ENCODE peak calls at places on chromosomes 3 and 15, in six cellular contexts. T is psoas muscle; V is Ammon's horn; H is AG09319; E is MM.1S; Z is CD4-positive, CD25-positive, alpha-beta regulatory T cell. C is an unnamed sample.

GRCh38 chr3:72523409-72524172 is 324.7 kb downstream of the SHQ1 start:
- DNase-seq in T (peak; percentile 16), V (peak; percentile 80), H (no peak), E (no peak), Z (no peak), C (no peak)

GRCh38 chr3:127783166-127783565 is 39.1 kb downstream of the MGLL start:
- DNase-seq in T (no peak), V (no peak), H (no peak), E (no peak), Z (no peak), C (no peak)

GRCh38 chr3:168002786-168003368 is 92.8 kb downstream of the GOLIM4 start:
- DNase-seq in T (no peak), V (no peak), H (no peak), E (no peak), Z (no peak), C (no peak)

GRCh38 chr15:101294731-101295606 is at the start of gene SNRPA1:
- DNase-seq in T (peak; percentile 99), V (peak; percentile 92), H (peak; percentile 86), E (peak; percentile 98), Z (peak; percentile 96), C (peak; percentile 79)

GRCh38 chr3:136839556-136839931 is 20.6 kb downstream of the SLC35G2 start:
- DNase-seq in T (no peak), V (no peak), H (no peak), E (no peak), Z (no peak), C (no peak)

GRCh38 chr15:25501828-25502446 is 63.1 kb upstream of the UBE3A start:
- DNase-seq in T (no peak), V (peak; percentile 54), H (no peak), E (peak; percentile 48), Z (peak; percentile 12), C (no peak)

GRCh38 chr3:195209083-195209835 is 61.7 kb downstream of the XXYLT1 start:
- DNase-seq in T (peak; percentile 53), V (no peak), H (no peak), E (no peak), Z (no peak), C (no peak)

GRCh38 chr3:130354430-130354829 is 9.0 kb downstream of the COL6A5 start:
- DNase-seq in T (no peak), V (no peak), H (no peak), E (no peak), Z (no peak), C (no peak)

GRCh38 chr3:38108649-38109579 is 28.0 kb downstream of the ACAA1 start:
- DNase-seq in T (no peak), V (no peak), H (no peak), E (no peak), Z (no peak), C (no peak)

GRCh38 chr3:38000242-38000916 is 9.8 kb downstream of the VILL start:
- DNase-seq in T (no peak), V (no peak), H (no peak), E (no peak), Z (no peak), C (no peak)

GRCh38 chr3:180306691-180307090 is 270.0 kb upstream of the PEX5L start:
- DNase-seq in T (no peak), V (peak; percentile 24), H (no peak), E (no peak), Z (no peak), C (no peak)

GRCh38 chr3:76685858-76686257 is 354.0 kb upstream of the ROBO2 start:
- DNase-seq in T (no peak), V (no peak), H (no peak), E (no peak), Z (no peak), C (no peak)

GRCh38 chr3:143252931-143253330 is 133.4 kb downstream of the CHST2 start:
- DNase-seq in T (no peak), V (peak; percentile 36), H (no peak), E (no peak), Z (no peak), C (no peak)

GRCh38 chr3:30578479-30578878 is 27.9 kb upstream of the TGFBR2 start:
- DNase-seq in T (peak; percentile 49), V (peak; percentile 48), H (peak; percentile 50), E (peak; percentile 14), Z (no peak), C (peak; percentile 18)

GRCh38 chr3:186694288-186695032 is 22.7 kb upstream of the KNG1 start:
- DNase-seq in T (no peak), V (no peak), H (no peak), E (no peak), Z (no peak), C (no peak)

GRCh38 chr3:81545572-81545971 is 215.9 kb downstream of the GBE1 start:
- DNase-seq in T (no peak), V (no peak), H (no peak), E (no peak), Z (no peak), C (no peak)

GRCh38 chr3:30518201-30518864 is 88.1 kb upstream of the TGFBR2 start:
- DNase-seq in T (no peak), V (no peak), H (no peak), E (no peak), Z (no peak), C (peak; percentile 82)

GRCh38 chr3:186121968-186122367 is 13.1 kb upstream of the ETV5 start:
- DNase-seq in T (no peak), V (no peak), H (no peak), E (no peak), Z (no peak), C (no peak)

GRCh38 chr3:5162102-5162501 is 25.4 kb upstream of the EDEM1 start:
- DNase-seq in T (no peak), V (no peak), H (no peak), E (no peak), Z (no peak), C (no peak)

GRCh38 chr15:27894645-27895044 is 204.5 kb downstream of the OCA2 start:
- DNase-seq in T (no peak), V (no peak), H (no peak), E (no peak), Z (no peak), C (no peak)

GRCh38 chr3:141963301-141963700 is 86.9 kb downstream of the ATP1B3 start:
- DNase-seq in T (no peak), V (no peak), H (no peak), E (no peak), Z (no peak), C (no peak)

GRCh38 chr15:91032919-91033803 is 10.8 kb upstream of the VPS33B start:
- DNase-seq in T (peak; percentile 41), V (peak; percentile 31), H (no peak), E (peak; percentile 76), Z (peak; percentile 46), C (no peak)

GRCh38 chr3:21942328-21942727 is 191.3 kb upstream of the ZNF385D start:
- DNase-seq in T (no peak), V (no peak), H (no peak), E (no peak), Z (no peak), C (no peak)

GRCh38 chr3:24344784-24345439 is 149.7 kb downstream of the THRB start:
- DNase-seq in T (no peak), V (no peak), H (no peak), E (no peak), Z (no peak), C (no peak)

GRCh38 chr3:108022316-108023150 is 68.3 kb downstream of the CD47 start:
- DNase-seq in T (no peak), V (no peak), H (no peak), E (no peak), Z (no peak), C (no peak)

GRCh38 chr15:98850991-98851776 is 156.4 kb downstream of the PGPEP1L start:
- DNase-seq in T (peak; percentile 70), V (peak; percentile 91), H (no peak), E (peak; percentile 90), Z (peak; percentile 65), C (no peak)

GRCh38 chr15:67761343-67761742 is 64.0 kb upstream of the SKOR1 start:
- DNase-seq in T (no peak), V (no peak), H (no peak), E (no peak), Z (no peak), C (no peak)

GRCh38 chr3:141330718-141331369 is 37.5 kb upstream of the ZBTB38 start:
- DNase-seq in T (no peak), V (no peak), H (no peak), E (no peak), Z (no peak), C (no peak)

GRCh38 chr3:111585214-111585613 is 9.9 kb downstream of the ZBED2 start:
- DNase-seq in T (no peak), V (no peak), H (no peak), E (no peak), Z (no peak), C (no peak)

GRCh38 chr15:34708422-34708821 is 46.4 kb downstream of the GJD2 start:
- DNase-seq in T (no peak), V (peak; percentile 88), H (peak; percentile 27), E (peak; percentile 47), Z (no peak), C (no peak)

GRCh38 chr3:24185738-24186384 is 240.8 kb downstream of the NR1D2 start:
- DNase-seq in T (peak; percentile 23), V (peak; percentile 78), H (no peak), E (peak; percentile 39), Z (no peak), C (peak; percentile 17)

GRCh38 chr3:59754456-59754855 is 704.6 kb upstream of the CFAP20DC start:
- DNase-seq in T (no peak), V (no peak), H (no peak), E (no peak), Z (no peak), C (no peak)

C was measured in brain pericyte.